ENCODE peak calls at places on chromosomes 11 and 22, in four cellular contexts. D is K562, C is H1, H is GM12878. B is an unnamed sample.

GRCh38 chr11:107691003-107691402 is 20.9 kb downstream of the SLN start:
- DNase-seq in H (no peak), C (no peak), D (no peak), B (no peak)

GRCh38 chr11:88680806-88681205 is 343.3 kb upstream of the CTSC start:
- DNase-seq in D (no peak), C (no peak), H (no peak), B (no peak)

GRCh38 chr11:58060939-58061672 is 30.4 kb downstream of the OR6Q1 start:
- DNase-seq in H (no peak), C (no peak), D (no peak), B (peak)

GRCh38 chr11:57336111-57336666 is 497 bp upstream of the SSRP1 start:
- DNase-seq in C (no peak), H (no peak), D (no peak), B (no peak)

GRCh38 chr22:50729391-50730012 is 8.5 kb upstream of the ACR start:
- DNase-seq in H (no peak), C (no peak), D (no peak), B (no peak)

GRCh38 chr11:117642396-117642795 is 154.6 kb downstream of the DSCAML1 start:
- DNase-seq in C (no peak), H (no peak), D (no peak), B (no peak)

GRCh38 chr11:97502201-97502600 is 1112.4 kb downstream of the JRKL start:
- DNase-seq in H (no peak), D (no peak), C (no peak), B (no peak)

GRCh38 chr11:134275534-134276395 is at the start of gene GLB1L3:
- DNase-seq in D (peak), H (no peak), C (no peak), B (no peak)

GRCh38 chr22:43925433-43926348 is 2.1 kb downstream of the PNPLA3 start:
- DNase-seq in D (no peak), H (no peak), C (no peak), B (peak)

GRCh38 chr22:41512421-41513194 is 31.7 kb downstream of the POLR3H start:
- DNase-seq in D (peak), C (no peak), H (no peak), B (peak)

GRCh38 chr11:32231909-32232493 is 141.1 kb downstream of the RCN1 start:
- DNase-seq in H (no peak), C (peak), D (no peak), B (peak)
- TF ChIP-seq GABPA in H (no peak), C (no peak), D (no peak), B (no peak)

GRCh38 chr11:2554338-2555240 is 109.8 kb downstream of the KCNQ1 start:
- DNase-seq in H (no peak), D (no peak), C (no peak), B (no peak)

GRCh38 chr11:2555376-2555775 is 110.6 kb downstream of the KCNQ1 start:
- DNase-seq in D (no peak), H (no peak), C (no peak), B (no peak)

GRCh38 chr11:2553198-2553597 is 108.4 kb downstream of the KCNQ1 start:
- DNase-seq in C (no peak), H (no peak), D (no peak), B (no peak)

GRCh38 chr11:2552202-2552601 is 107.4 kb downstream of the KCNQ1 start:
- DNase-seq in H (no peak), C (no peak), D (no peak), B (no peak)

DNA sequence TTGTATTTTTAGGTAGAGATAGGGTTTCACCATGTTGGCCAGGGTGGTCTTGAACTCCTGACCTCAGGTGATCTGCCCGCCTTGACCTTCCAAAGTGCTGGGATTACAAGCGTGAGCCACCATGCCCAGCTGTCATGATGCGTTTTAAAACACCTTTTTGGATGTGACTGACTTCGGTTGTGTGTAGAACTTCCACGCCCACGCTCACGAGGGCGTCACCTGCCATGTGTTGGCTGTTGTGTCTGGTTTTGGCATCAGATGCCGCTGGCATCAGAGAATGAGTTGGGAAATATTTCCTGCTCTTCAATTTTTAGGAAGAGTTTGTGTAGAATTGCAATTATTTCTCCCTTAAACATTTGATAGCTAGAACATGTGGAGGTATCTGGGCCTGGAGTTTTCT is 109.1 kb downstream of the KCNQ1 start:
- DNase-seq in H (no peak), C (no peak), D (no peak), B (no peak)
- TF ChIP-seq CHD2 in H (no peak), C (no peak), D (no peak), B (no peak)

GRCh38 chr11:122791836-122792235 is 46.5 kb upstream of the CRTAM start:
- DNase-seq in C (no peak), D (no peak), H (no peak), B (no peak)
- TF ChIP-seq GABPA in C (no peak), D (no peak), H (no peak), B (no peak)

GRCh38 chr22:24592144-24592845 is 578 bp downstream of the LRRC75B start:
- DNase-seq in D (no peak), H (no peak), C (no peak), B (no peak)
- TF ChIP-seq CHD2 in D (no peak), H (no peak), C (no peak), B (no peak)

DNA sequence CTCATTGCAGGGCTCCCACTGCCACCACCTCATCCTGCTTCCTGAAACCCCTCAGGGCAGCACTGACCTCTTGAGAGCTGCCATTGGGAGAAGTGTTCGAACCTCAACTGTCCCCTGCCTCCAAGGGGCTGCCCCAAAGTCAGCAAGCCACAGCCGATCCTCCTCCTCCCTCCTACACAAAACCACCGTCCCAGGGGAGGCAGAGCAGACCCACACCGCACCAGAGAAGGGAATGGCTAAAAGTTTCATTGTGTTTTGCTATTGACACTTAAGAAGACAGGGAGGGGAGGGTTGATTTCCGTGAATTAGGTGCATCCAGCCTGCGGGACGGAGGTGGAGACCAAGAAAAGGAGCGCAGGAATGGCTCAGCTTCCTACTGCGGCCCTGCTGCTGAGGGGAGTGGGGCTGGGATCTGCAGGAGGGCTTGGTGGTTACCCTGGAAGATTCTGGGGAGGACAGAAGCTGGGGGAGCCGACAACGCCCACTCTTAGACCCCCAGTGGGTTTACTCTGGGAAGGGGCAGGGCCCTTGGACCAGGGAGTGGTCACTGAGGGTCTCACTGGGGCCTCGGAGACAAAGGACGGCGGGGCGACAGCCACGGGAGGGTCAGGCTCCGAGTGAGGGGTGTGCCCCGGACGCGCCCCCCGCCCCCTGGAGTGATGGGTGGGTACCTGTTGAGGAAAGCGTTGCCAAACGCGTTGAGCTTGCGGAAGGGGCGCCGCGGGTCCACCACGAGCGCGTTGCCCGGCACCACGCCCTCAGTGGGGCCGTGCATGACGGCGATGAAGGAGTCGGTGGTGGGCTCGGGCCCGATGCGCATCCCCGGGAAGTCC is 815 bp downstream of the EHD1 start:
- DNase-seq in D (peak), C (no peak), H (no peak), B (no peak)
- TF ChIP-seq GABPA in D (no peak), C (no peak), H (no peak), B (no peak)

GRCh38 chr11:20250644-20251247 is 90.5 kb upstream of the DBX1 start:
- DNase-seq in C (no peak), H (no peak), D (no peak), B (no peak)

GRCh38 chr11:20243974-20244373 is 83.7 kb upstream of the DBX1 start:
- DNase-seq in D (no peak), H (no peak), C (no peak), B (no peak)

GRCh38 chr11:20249313-20249873 is 89.1 kb upstream of the DBX1 start:
- DNase-seq in H (no peak), C (no peak), D (no peak), B (no peak)

GRCh38 chr11:20248345-20248744 is 88.1 kb upstream of the DBX1 start:
- DNase-seq in D (no peak), C (no peak), H (no peak), B (no peak)

DNA sequence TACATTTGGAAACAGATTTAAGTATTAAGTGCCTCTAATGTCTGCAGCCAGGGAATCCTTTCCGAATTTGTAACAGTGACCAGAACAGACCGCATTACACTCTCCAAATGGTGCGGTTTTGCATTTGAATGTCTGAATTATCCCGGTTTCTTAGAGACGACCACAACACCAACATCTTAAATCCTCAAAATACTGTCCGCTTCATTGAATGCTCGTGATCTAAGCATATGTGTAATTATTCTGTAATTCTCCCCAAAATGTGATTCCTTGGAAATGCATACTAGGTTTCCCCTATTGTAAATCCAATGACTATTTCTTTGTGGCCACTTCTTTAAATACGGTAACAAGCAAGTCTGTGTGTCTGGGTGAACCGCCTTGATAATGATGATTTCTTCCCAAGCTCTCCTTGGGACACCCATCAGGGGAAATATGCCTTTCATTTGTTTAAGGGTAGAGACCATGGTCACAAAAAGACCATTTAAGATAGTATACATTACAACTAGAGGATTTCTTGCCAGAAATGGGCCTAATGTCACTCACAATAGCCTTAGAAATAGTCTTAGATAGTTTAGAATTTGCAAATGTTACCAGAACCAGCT is 87.4 kb upstream of the DBX1 start:
- DNase-seq in C (no peak), H (no peak), D (no peak), B (no peak)
- TF ChIP-seq CHD2 in C (no peak), H (no peak), D (no peak), B (no peak)

GRCh38 chr22:21920341-21921183 is 32.1 kb downstream of the PPM1F start:
- DNase-seq in D (no peak), H (no peak), C (no peak), B (no peak)
- TF ChIP-seq GABPA in D (no peak), H (no peak), C (no peak), B (no peak)

DNA sequence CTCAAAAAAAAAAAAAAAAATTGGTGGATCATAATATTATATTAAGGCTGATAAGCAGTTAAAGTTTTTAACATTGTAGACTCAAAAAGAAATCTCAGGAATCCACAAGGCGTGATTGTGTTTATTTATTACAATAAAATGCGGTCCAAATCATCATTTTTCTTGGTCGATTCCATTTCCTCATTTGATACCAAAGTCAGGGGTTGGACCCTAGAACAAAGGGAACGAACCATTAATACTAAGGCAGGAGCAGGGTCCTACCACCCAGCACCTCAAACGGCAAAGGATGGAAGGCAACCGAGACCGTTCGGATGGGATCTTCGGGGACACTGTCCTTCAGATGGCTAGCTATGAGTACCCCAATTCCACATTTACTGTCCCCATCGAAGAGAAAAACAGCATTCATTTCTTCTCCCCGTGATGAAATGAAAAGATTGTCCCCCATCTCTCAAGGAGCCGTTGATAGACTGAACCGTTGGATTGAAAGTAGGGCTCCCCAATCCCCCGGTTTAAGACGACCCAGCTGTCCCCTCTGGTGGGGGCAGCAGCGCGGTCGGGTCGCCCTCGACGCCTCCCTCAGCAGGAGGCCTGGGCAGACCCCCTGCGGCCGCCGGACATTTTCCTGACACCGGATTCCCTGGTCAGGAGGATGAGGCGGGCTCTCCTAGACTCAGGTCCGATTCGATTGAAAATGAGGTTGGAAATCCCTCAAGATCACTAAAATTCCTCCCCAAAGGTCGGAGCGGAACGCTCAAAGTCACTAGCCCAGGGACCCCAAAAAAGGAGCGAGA is 607 bp downstream of the DMC1 start:
- DNase-seq in D (peak), C (no peak), H (no peak), B (no peak)
- TF ChIP-seq CHD2 in D (no peak), C (no peak), H (peak), B (no peak)

B was measured in HepG2.